ENCODE peak calls at places on chromosomes 12 and 14, in four cellular contexts. One of them, this sample, is unnamed.

GRCh38 chr12:63802012-63802608 is 22.4 kb downstream of the RXYLT1 start:
- DNase-seq in heart left ventricle: no peak
- DNase-seq in neural progenitor cell: peak; percentile 24
- DNase-seq in lower leg skin: no peak
- DNase-seq in this sample: no peak

GRCh38 chr12:129185855-129186254 is 332.6 kb downstream of the GLT1D1 start:
- DNase-seq in neural progenitor cell: no peak
- DNase-seq in heart left ventricle: no peak
- DNase-seq in lower leg skin: no peak
- DNase-seq in this sample: no peak

GRCh38 chr12:79300199-79300568 is 390.6 kb downstream of the PAWR start:
- DNase-seq in heart left ventricle: no peak
- DNase-seq in lower leg skin: no peak
- DNase-seq in neural progenitor cell: no peak
- DNase-seq in this sample: no peak

GRCh38 chr14:99574099-99574880 is 29.7 kb downstream of the CCDC85C start:
- DNase-seq in heart left ventricle: peak; percentile 61
- DNase-seq in lower leg skin: no peak
- DNase-seq in neural progenitor cell: peak; percentile 74
- DNase-seq in this sample: no peak

GRCh38 chr12:25524381-25524780 is 28.7 kb downstream of the LMNTD1 start:
- DNase-seq in lower leg skin: no peak
- DNase-seq in neural progenitor cell: no peak
- DNase-seq in heart left ventricle: no peak
- DNase-seq in this sample: no peak

GRCh38 chr12:123839826-123840225 is 77.7 kb downstream of the DNAH10 start:
- DNase-seq in lower leg skin: no peak
- DNase-seq in neural progenitor cell: no peak
- DNase-seq in heart left ventricle: no peak
- DNase-seq in this sample: no peak

GRCh38 chr12:32235251-32235650 is 128.6 kb downstream of the BICD1 start:
- DNase-seq in heart left ventricle: no peak
- DNase-seq in lower leg skin: no peak
- DNase-seq in neural progenitor cell: no peak
- DNase-seq in this sample: no peak

GRCh38 chr14:74804219-74804825 is 41.2 kb downstream of the YLPM1 start:
- DNase-seq in neural progenitor cell: peak; percentile 11
- DNase-seq in heart left ventricle: no peak
- DNase-seq in lower leg skin: no peak
- DNase-seq in this sample: peak; percentile 45

GRCh38 chr12:16588812-16589211 is 17.1 kb downstream of the LMO3 start:
- DNase-seq in lower leg skin: no peak
- DNase-seq in neural progenitor cell: no peak
- DNase-seq in heart left ventricle: no peak
- DNase-seq in this sample: no peak

GRCh38 chr14:63713765-63714164 is 14.1 kb downstream of the SGPP1 start:
- DNase-seq in neural progenitor cell: no peak
- DNase-seq in heart left ventricle: no peak
- DNase-seq in lower leg skin: no peak
- DNase-seq in this sample: no peak

GRCh38 chr12:111407371-111408115 is 1.8 kb downstream of the SH2B3 start:
- DNase-seq in lower leg skin: no peak
- DNase-seq in heart left ventricle: no peak
- DNase-seq in neural progenitor cell: peak; percentile 51
- DNase-seq in this sample: no peak

GRCh38 chr14:93943930-93944329 is 16.8 kb downstream of the FAM181A start:
- DNase-seq in lower leg skin: no peak
- DNase-seq in heart left ventricle: no peak
- DNase-seq in neural progenitor cell: no peak
- DNase-seq in this sample: no peak

GRCh38 chr12:26736563-26737486 is 96.2 kb downstream of the ITPR2 start:
- DNase-seq in lower leg skin: no peak
- DNase-seq in neural progenitor cell: no peak
- DNase-seq in heart left ventricle: no peak
- DNase-seq in this sample: no peak

GRCh38 chr12:82781288-82782078 is 94.8 kb downstream of the TMTC2 start:
- DNase-seq in lower leg skin: no peak
- DNase-seq in neural progenitor cell: peak; percentile 93
- DNase-seq in heart left ventricle: no peak
- DNase-seq in this sample: no peak

GRCh38 chr12:131928080-131928764 is 854 bp upstream of the PUS1 start:
- DNase-seq in heart left ventricle: no peak
- DNase-seq in neural progenitor cell: no peak
- DNase-seq in lower leg skin: no peak
- DNase-seq in this sample: peak; percentile 47

GRCh38 chr14:70045296-70045695 is 143.5 kb downstream of the SLC8A3 start:
- DNase-seq in heart left ventricle: no peak
- DNase-seq in neural progenitor cell: no peak
- DNase-seq in lower leg skin: no peak
- DNase-seq in this sample: no peak

GRCh38 chr14:70047598-70048312 is 141.0 kb downstream of the SLC8A3 start:
- DNase-seq in heart left ventricle: no peak
- DNase-seq in lower leg skin: no peak
- DNase-seq in neural progenitor cell: no peak
- DNase-seq in this sample: no peak

GRCh38 chr14:70048313-70048654 is 140.5 kb downstream of the SLC8A3 start:
- DNase-seq in neural progenitor cell: no peak
- DNase-seq in heart left ventricle: no peak
- DNase-seq in lower leg skin: no peak
- DNase-seq in this sample: no peak

DNA sequence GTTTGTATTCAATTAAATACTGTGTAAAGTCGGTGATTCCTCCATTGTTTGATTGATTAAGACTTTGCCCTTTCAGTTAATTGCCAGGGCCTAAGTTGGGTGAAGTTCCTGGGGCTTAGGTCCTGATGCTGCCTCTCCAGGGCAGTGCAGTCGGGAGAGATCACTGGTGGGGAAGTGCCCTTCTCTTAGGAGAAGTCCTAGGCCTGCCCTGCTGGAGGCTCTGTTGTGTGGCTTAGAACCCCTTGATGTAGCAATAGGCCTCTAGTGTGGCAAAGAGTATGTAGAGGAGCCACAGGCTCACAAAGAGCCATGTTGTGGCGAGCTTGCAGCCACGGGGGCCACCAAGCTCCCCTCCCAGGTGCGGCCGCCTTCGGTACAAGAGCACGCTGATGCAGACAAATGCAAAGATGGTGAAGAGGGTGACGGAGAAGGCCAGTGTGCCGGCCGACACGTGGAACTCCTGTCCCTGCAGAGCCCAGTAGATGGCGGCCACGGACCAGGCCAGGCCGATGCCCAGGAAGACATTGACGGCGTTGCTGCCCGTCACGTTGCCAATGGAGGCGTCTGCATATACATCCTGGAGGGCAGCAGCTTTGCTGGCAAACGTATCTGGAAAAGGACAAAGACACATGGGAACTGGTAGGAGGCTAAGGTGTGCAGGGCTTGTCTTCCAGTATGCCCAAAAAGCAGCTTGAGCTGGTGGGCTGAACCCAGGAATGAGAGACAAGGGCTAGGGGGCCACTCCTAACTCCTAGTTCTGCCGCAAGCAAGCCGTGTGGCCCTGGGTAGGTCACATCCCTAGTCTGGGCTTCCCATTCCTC is 142.8 kb downstream of the SLC8A3 start:
- DNase-seq in lower leg skin: no peak
- DNase-seq in neural progenitor cell: peak; percentile 84
- DNase-seq in heart left ventricle: peak; percentile 42
- DNase-seq in this sample: peak; percentile 27
- TF ChIP-seq CTCF in lower leg skin: no peak
- TF ChIP-seq CTCF in neural progenitor cell: peak; percentile 81
- TF ChIP-seq CTCF in heart left ventricle: peak; percentile 70
- TF ChIP-seq CTCF in this sample: no peak

GRCh38 chr12:19834596-19834995 is 395.3 kb downstream of the AEBP2 start:
- DNase-seq in neural progenitor cell: no peak
- DNase-seq in lower leg skin: no peak
- DNase-seq in heart left ventricle: no peak
- DNase-seq in this sample: no peak

GRCh38 chr12:19836456-19836855 is 397.2 kb downstream of the AEBP2 start:
- DNase-seq in heart left ventricle: no peak
- DNase-seq in neural progenitor cell: no peak
- DNase-seq in lower leg skin: no peak
- DNase-seq in this sample: no peak

GRCh38 chr12:19830461-19830860 is 391.2 kb downstream of the AEBP2 start:
- DNase-seq in neural progenitor cell: no peak
- DNase-seq in lower leg skin: no peak
- DNase-seq in heart left ventricle: no peak
- DNase-seq in this sample: no peak

GRCh38 chr12:19836056-19836455 is 396.8 kb downstream of the AEBP2 start:
- DNase-seq in heart left ventricle: no peak
- DNase-seq in neural progenitor cell: no peak
- DNase-seq in lower leg skin: no peak
- DNase-seq in this sample: no peak

GRCh38 chr12:19833775-19834501 is 394.6 kb downstream of the AEBP2 start:
- DNase-seq in lower leg skin: no peak
- DNase-seq in neural progenitor cell: no peak
- DNase-seq in heart left ventricle: no peak
- DNase-seq in this sample: peak; percentile 56
- TF ChIP-seq CTCF in lower leg skin: no peak
- TF ChIP-seq CTCF in neural progenitor cell: no peak
- TF ChIP-seq CTCF in heart left ventricle: no peak
- TF ChIP-seq CTCF in this sample: peak; percentile 24

GRCh38 chr14:34059925-34060746 is 109.3 kb upstream of the EGLN3 start:
- DNase-seq in lower leg skin: peak; percentile 47
- DNase-seq in neural progenitor cell: peak; percentile 91
- DNase-seq in heart left ventricle: peak; percentile 83
- DNase-seq in this sample: peak; percentile 69
- TF ChIP-seq CTCF in lower leg skin: no peak
- TF ChIP-seq CTCF in neural progenitor cell: peak; percentile 39
- TF ChIP-seq CTCF in heart left ventricle: peak; percentile 38
- TF ChIP-seq CTCF in this sample: no peak

GRCh38 chr12:56772625-56773024 is 9.5 kb downstream of the HSD17B6 start:
- DNase-seq in heart left ventricle: no peak
- DNase-seq in lower leg skin: no peak
- DNase-seq in neural progenitor cell: no peak
- DNase-seq in this sample: no peak
- TF ChIP-seq CTCF in heart left ventricle: no peak
- TF ChIP-seq CTCF in lower leg skin: no peak
- TF ChIP-seq CTCF in neural progenitor cell: no peak
- TF ChIP-seq CTCF in this sample: no peak

GRCh38 chr14:62179367-62180018 is 417.3 kb downstream of the SNAPC1 start:
- DNase-seq in heart left ventricle: peak; percentile 17
- DNase-seq in lower leg skin: peak; percentile 60
- DNase-seq in neural progenitor cell: peak; percentile 87
- DNase-seq in this sample: peak; percentile 64
- TF ChIP-seq CTCF in heart left ventricle: peak; percentile 48
- TF ChIP-seq CTCF in lower leg skin: no peak
- TF ChIP-seq CTCF in neural progenitor cell: peak; percentile 84
- TF ChIP-seq CTCF in this sample: peak; percentile 46

DNA sequence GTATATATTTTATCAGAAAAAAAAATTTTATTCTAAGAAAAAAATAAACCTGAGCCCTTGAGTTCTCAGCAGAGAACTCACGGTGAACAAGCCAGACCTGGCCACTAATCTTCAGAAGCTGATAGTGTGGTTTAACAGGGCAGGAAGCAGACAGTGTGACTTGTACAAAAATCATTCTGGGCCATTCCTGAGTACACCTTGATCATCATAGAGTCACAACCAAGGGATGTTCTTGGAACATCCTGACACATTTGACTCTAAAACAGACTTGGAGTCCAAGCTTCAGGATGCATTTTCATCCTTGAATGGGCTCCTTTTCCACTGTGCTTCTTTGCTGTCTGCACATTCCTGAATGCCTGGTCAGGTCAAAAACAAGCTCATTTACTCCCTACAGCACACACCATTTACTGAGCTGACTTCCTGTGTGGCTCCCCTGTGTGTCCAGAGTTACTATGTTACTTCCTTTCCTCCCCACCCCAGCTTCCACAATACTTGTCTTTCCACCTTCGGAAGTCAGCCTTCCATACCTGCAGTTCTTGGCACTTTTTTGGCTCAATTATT is 112.0 kb downstream of the ANO6 start:
- DNase-seq in lower leg skin: no peak
- DNase-seq in neural progenitor cell: no peak
- DNase-seq in heart left ventricle: no peak
- DNase-seq in this sample: no peak
- TF ChIP-seq CTCF in lower leg skin: no peak
- TF ChIP-seq CTCF in neural progenitor cell: no peak
- TF ChIP-seq CTCF in heart left ventricle: no peak
- TF ChIP-seq CTCF in this sample: no peak

GRCh38 chr12:113647048-113647447 is 175.4 kb upstream of the LHX5 start:
- DNase-seq in heart left ventricle: no peak
- DNase-seq in lower leg skin: no peak
- DNase-seq in neural progenitor cell: peak; percentile 53
- DNase-seq in this sample: peak; percentile 36
- TF ChIP-seq CTCF in heart left ventricle: no peak
- TF ChIP-seq CTCF in lower leg skin: no peak
- TF ChIP-seq CTCF in neural progenitor cell: peak; percentile 57
- TF ChIP-seq CTCF in this sample: peak; percentile 17

GRCh38 chr14:48974994-48975393 is 611.2 kb downstream of the RPS29 start:
- DNase-seq in lower leg skin: no peak
- DNase-seq in heart left ventricle: no peak
- DNase-seq in neural progenitor cell: no peak
- DNase-seq in this sample: no peak
- TF ChIP-seq CTCF in lower leg skin: no peak
- TF ChIP-seq CTCF in heart left ventricle: no peak
- TF ChIP-seq CTCF in neural progenitor cell: peak; percentile 35
- TF ChIP-seq CTCF in this sample: no peak